ENCODE peak calls at places on chromosomes 3 and 15, in nine cellular contexts. One of them, this sample, is unnamed.

GRCh38 chr3:112407214-112407887 is 74.4 kb downstream of the CD200 start:
- DNase-seq in bronchial epithelial cell: no peak
- DNase-seq in GM12865: peak
- DNase-seq in astrocyte of the spinal cord: no peak
- DNase-seq in CD8-positive, alpha-beta T cell: no peak
- DNase-seq in body of pancreas: peak
- DNase-seq in dorsolateral prefrontal cortex: no peak
- DNase-seq in HCT116: no peak
- DNase-seq in fibroblast of the aortic adventitia: no peak
- DNase-seq in this sample: no peak

GRCh38 chr3:112500621-112501020 is 1.3 kb upstream of the BTLA start:
- DNase-seq in bronchial epithelial cell: no peak
- DNase-seq in GM12865: no peak
- DNase-seq in astrocyte of the spinal cord: no peak
- DNase-seq in CD8-positive, alpha-beta T cell: no peak
- DNase-seq in body of pancreas: no peak
- DNase-seq in dorsolateral prefrontal cortex: no peak
- DNase-seq in HCT116: no peak
- DNase-seq in fibroblast of the aortic adventitia: no peak
- DNase-seq in this sample: no peak

GRCh38 chr3:67357610-67358458 is 296.6 kb downstream of the SUCLG2 start:
- DNase-seq in bronchial epithelial cell: peak
- DNase-seq in GM12865: peak
- DNase-seq in astrocyte of the spinal cord: peak
- DNase-seq in CD8-positive, alpha-beta T cell: no peak
- DNase-seq in body of pancreas: peak
- DNase-seq in dorsolateral prefrontal cortex: no peak
- DNase-seq in HCT116: peak
- DNase-seq in fibroblast of the aortic adventitia: peak
- DNase-seq in this sample: no peak

GRCh38 chr3:113183748-113184661 is 27.4 kb upstream of the BOC start:
- DNase-seq in bronchial epithelial cell: no peak
- DNase-seq in GM12865: no peak
- DNase-seq in astrocyte of the spinal cord: no peak
- DNase-seq in CD8-positive, alpha-beta T cell: no peak
- DNase-seq in body of pancreas: peak
- DNase-seq in dorsolateral prefrontal cortex: no peak
- DNase-seq in HCT116: no peak
- DNase-seq in fibroblast of the aortic adventitia: peak
- DNase-seq in this sample: no peak

GRCh38 chr15:52351206-52351907 is 55.8 kb upstream of the MYO5C start:
- DNase-seq in bronchial epithelial cell: no peak
- DNase-seq in GM12865: no peak
- DNase-seq in astrocyte of the spinal cord: no peak
- DNase-seq in CD8-positive, alpha-beta T cell: no peak
- DNase-seq in body of pancreas: no peak
- DNase-seq in dorsolateral prefrontal cortex: no peak
- DNase-seq in HCT116: no peak
- DNase-seq in fibroblast of the aortic adventitia: peak
- DNase-seq in this sample: no peak

GRCh38 chr3:44077267-44077666 is 164.4 kb upstream of the TOPAZ1 start:
- DNase-seq in bronchial epithelial cell: no peak
- DNase-seq in GM12865: peak
- DNase-seq in astrocyte of the spinal cord: no peak
- DNase-seq in CD8-positive, alpha-beta T cell: no peak
- DNase-seq in body of pancreas: peak
- DNase-seq in dorsolateral prefrontal cortex: no peak
- DNase-seq in HCT116: no peak
- DNase-seq in fibroblast of the aortic adventitia: no peak
- DNase-seq in this sample: no peak

GRCh38 chr15:40914486-40914885 is 14.7 kb upstream of the DLL4 start:
- DNase-seq in bronchial epithelial cell: no peak
- DNase-seq in GM12865: peak
- DNase-seq in astrocyte of the spinal cord: no peak
- DNase-seq in CD8-positive, alpha-beta T cell: no peak
- DNase-seq in body of pancreas: no peak
- DNase-seq in dorsolateral prefrontal cortex: no peak
- DNase-seq in HCT116: no peak
- DNase-seq in fibroblast of the aortic adventitia: no peak
- DNase-seq in this sample: no peak

GRCh38 chr3:46440531-46441294 is 24.0 kb downstream of the LTF start:
- DNase-seq in bronchial epithelial cell: no peak
- DNase-seq in GM12865: peak
- DNase-seq in astrocyte of the spinal cord: no peak
- DNase-seq in CD8-positive, alpha-beta T cell: peak
- DNase-seq in body of pancreas: no peak
- DNase-seq in dorsolateral prefrontal cortex: no peak
- DNase-seq in HCT116: no peak
- DNase-seq in fibroblast of the aortic adventitia: no peak
- DNase-seq in this sample: no peak

GRCh38 chr3:9467451-9467850 is 70.0 kb downstream of the SETD5 start:
- DNase-seq in bronchial epithelial cell: no peak
- DNase-seq in GM12865: no peak
- DNase-seq in astrocyte of the spinal cord: no peak
- DNase-seq in CD8-positive, alpha-beta T cell: no peak
- DNase-seq in body of pancreas: no peak
- DNase-seq in dorsolateral prefrontal cortex: no peak
- DNase-seq in HCT116: no peak
- DNase-seq in fibroblast of the aortic adventitia: no peak
- DNase-seq in this sample: no peak

GRCh38 chr15:71252036-71252898 is 137.0 kb downstream of the THSD4 start:
- DNase-seq in bronchial epithelial cell: peak
- DNase-seq in GM12865: no peak
- DNase-seq in astrocyte of the spinal cord: no peak
- DNase-seq in CD8-positive, alpha-beta T cell: no peak
- DNase-seq in body of pancreas: no peak
- DNase-seq in dorsolateral prefrontal cortex: no peak
- DNase-seq in HCT116: peak
- DNase-seq in fibroblast of the aortic adventitia: peak
- DNase-seq in this sample: no peak

GRCh38 chr15:86558252-86558651 is 478.6 kb downstream of the AGBL1 start:
- DNase-seq in bronchial epithelial cell: no peak
- DNase-seq in GM12865: no peak
- DNase-seq in astrocyte of the spinal cord: no peak
- DNase-seq in CD8-positive, alpha-beta T cell: no peak
- DNase-seq in body of pancreas: no peak
- DNase-seq in dorsolateral prefrontal cortex: no peak
- DNase-seq in HCT116: no peak
- DNase-seq in fibroblast of the aortic adventitia: no peak
- DNase-seq in this sample: no peak

DNA sequence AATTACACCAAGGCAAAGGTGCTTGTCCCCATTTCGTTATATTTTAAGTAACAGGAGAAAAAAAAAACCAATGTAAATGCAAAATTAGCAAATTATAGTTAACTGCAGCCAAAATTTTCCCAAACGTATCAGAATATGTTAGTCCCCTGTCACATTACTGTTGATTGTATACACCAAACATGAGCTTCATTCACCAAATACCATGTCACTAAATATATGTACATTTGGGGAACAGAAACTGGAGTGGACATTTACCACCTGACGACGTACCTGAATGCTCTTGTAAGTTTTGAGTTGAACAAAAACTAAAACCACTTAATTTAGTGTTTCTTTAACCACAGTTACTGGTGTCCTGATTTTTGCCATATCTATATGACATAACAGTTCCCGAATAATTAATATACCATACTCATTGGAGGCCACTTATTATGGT is 3.3 kb upstream of the FOXP1 start:
- DNase-seq in bronchial epithelial cell: no peak
- DNase-seq in GM12865: no peak
- DNase-seq in astrocyte of the spinal cord: no peak
- DNase-seq in CD8-positive, alpha-beta T cell: no peak
- DNase-seq in body of pancreas: no peak
- DNase-seq in dorsolateral prefrontal cortex: no peak
- DNase-seq in HCT116: no peak
- DNase-seq in fibroblast of the aortic adventitia: no peak
- DNase-seq in this sample: no peak
- TF ChIP-seq CTCF in bronchial epithelial cell: no peak
- TF ChIP-seq CTCF in GM12865: no peak
- TF ChIP-seq CTCF in astrocyte of the spinal cord: no peak
- TF ChIP-seq CTCF in CD8-positive, alpha-beta T cell: peak
- TF ChIP-seq CTCF in body of pancreas: no peak
- TF ChIP-seq CTCF in dorsolateral prefrontal cortex: no peak
- TF ChIP-seq CTCF in HCT116: no peak
- TF ChIP-seq CTCF in fibroblast of the aortic adventitia: no peak
- TF ChIP-seq CTCF in this sample: no peak

GRCh38 chr3:60154011-60154410 is 1097.2 kb downstream of the FHIT start:
- DNase-seq in bronchial epithelial cell: no peak
- DNase-seq in GM12865: no peak
- DNase-seq in astrocyte of the spinal cord: no peak
- DNase-seq in CD8-positive, alpha-beta T cell: no peak
- DNase-seq in body of pancreas: no peak
- DNase-seq in dorsolateral prefrontal cortex: no peak
- DNase-seq in HCT116: no peak
- DNase-seq in fibroblast of the aortic adventitia: no peak
- DNase-seq in this sample: no peak

GRCh38 chr3:60149501-60149900 is 1099.7 kb upstream of the CFAP20DC start:
- DNase-seq in bronchial epithelial cell: no peak
- DNase-seq in GM12865: no peak
- DNase-seq in astrocyte of the spinal cord: no peak
- DNase-seq in CD8-positive, alpha-beta T cell: no peak
- DNase-seq in body of pancreas: no peak
- DNase-seq in dorsolateral prefrontal cortex: no peak
- DNase-seq in HCT116: no peak
- DNase-seq in fibroblast of the aortic adventitia: no peak
- DNase-seq in this sample: no peak

GRCh38 chr3:60153221-60153999 is 1097.8 kb downstream of the FHIT start:
- DNase-seq in bronchial epithelial cell: no peak
- DNase-seq in GM12865: no peak
- DNase-seq in astrocyte of the spinal cord: no peak
- DNase-seq in CD8-positive, alpha-beta T cell: no peak
- DNase-seq in body of pancreas: no peak
- DNase-seq in dorsolateral prefrontal cortex: no peak
- DNase-seq in HCT116: no peak
- DNase-seq in fibroblast of the aortic adventitia: no peak
- DNase-seq in this sample: no peak
- TF ChIP-seq CTCF in bronchial epithelial cell: no peak
- TF ChIP-seq CTCF in GM12865: no peak
- TF ChIP-seq CTCF in astrocyte of the spinal cord: no peak
- TF ChIP-seq CTCF in CD8-positive, alpha-beta T cell: no peak
- TF ChIP-seq CTCF in body of pancreas: no peak
- TF ChIP-seq CTCF in dorsolateral prefrontal cortex: no peak
- TF ChIP-seq CTCF in HCT116: no peak
- TF ChIP-seq CTCF in fibroblast of the aortic adventitia: no peak
- TF ChIP-seq CTCF in this sample: no peak

GRCh38 chr3:48501196-48501595 is 2.8 kb downstream of the SHISA5 start:
- DNase-seq in bronchial epithelial cell: no peak
- DNase-seq in GM12865: no peak
- DNase-seq in astrocyte of the spinal cord: no peak
- DNase-seq in CD8-positive, alpha-beta T cell: no peak
- DNase-seq in body of pancreas: no peak
- DNase-seq in dorsolateral prefrontal cortex: no peak
- DNase-seq in HCT116: no peak
- DNase-seq in fibroblast of the aortic adventitia: no peak
- DNase-seq in this sample: no peak
- TF ChIP-seq CTCF in bronchial epithelial cell: no peak
- TF ChIP-seq CTCF in GM12865: no peak
- TF ChIP-seq CTCF in astrocyte of the spinal cord: no peak
- TF ChIP-seq CTCF in CD8-positive, alpha-beta T cell: no peak
- TF ChIP-seq CTCF in body of pancreas: no peak
- TF ChIP-seq CTCF in dorsolateral prefrontal cortex: no peak
- TF ChIP-seq CTCF in HCT116: no peak
- TF ChIP-seq CTCF in fibroblast of the aortic adventitia: no peak
- TF ChIP-seq CTCF in this sample: no peak

GRCh38 chr15:61367953-61368352 is 138.9 kb upstream of the RORA start:
- DNase-seq in bronchial epithelial cell: no peak
- DNase-seq in GM12865: no peak
- DNase-seq in astrocyte of the spinal cord: no peak
- DNase-seq in CD8-positive, alpha-beta T cell: no peak
- DNase-seq in body of pancreas: no peak
- DNase-seq in dorsolateral prefrontal cortex: no peak
- DNase-seq in HCT116: no peak
- DNase-seq in fibroblast of the aortic adventitia: no peak
- DNase-seq in this sample: no peak
- TF ChIP-seq CTCF in bronchial epithelial cell: no peak
- TF ChIP-seq CTCF in GM12865: no peak
- TF ChIP-seq CTCF in astrocyte of the spinal cord: no peak
- TF ChIP-seq CTCF in CD8-positive, alpha-beta T cell: no peak
- TF ChIP-seq CTCF in body of pancreas: no peak
- TF ChIP-seq CTCF in dorsolateral prefrontal cortex: no peak
- TF ChIP-seq CTCF in HCT116: no peak
- TF ChIP-seq CTCF in fibroblast of the aortic adventitia: no peak
- TF ChIP-seq CTCF in this sample: no peak

DNA sequence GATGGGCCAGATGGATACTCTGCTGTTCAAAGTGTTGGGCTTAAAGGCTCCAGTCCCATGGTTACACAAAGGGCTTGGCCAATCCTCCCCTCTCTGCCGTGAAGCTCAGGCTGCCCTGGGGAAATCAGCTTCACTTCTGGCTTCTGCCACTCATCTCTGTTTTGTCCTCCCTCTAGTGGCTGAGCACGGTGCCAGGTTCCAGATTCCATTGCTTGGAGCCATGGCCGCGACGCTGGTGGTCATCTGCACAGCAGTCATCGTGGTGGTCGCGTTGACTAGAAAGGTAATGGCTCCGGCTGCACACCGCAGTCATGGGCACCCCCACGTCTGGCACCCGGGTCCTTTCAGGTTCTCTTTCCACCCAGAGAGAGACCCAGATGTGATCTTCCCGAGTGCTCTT is 5.6 kb downstream of the TIGIT start:
- DNase-seq in bronchial epithelial cell: peak
- DNase-seq in GM12865: peak
- DNase-seq in astrocyte of the spinal cord: no peak
- DNase-seq in CD8-positive, alpha-beta T cell: peak
- DNase-seq in body of pancreas: peak
- DNase-seq in dorsolateral prefrontal cortex: no peak
- DNase-seq in HCT116: peak
- DNase-seq in fibroblast of the aortic adventitia: no peak
- DNase-seq in this sample: no peak
- TF ChIP-seq CTCF in bronchial epithelial cell: peak
- TF ChIP-seq CTCF in GM12865: peak
- TF ChIP-seq CTCF in astrocyte of the spinal cord: peak
- TF ChIP-seq CTCF in CD8-positive, alpha-beta T cell: peak
- TF ChIP-seq CTCF in body of pancreas: peak
- TF ChIP-seq CTCF in dorsolateral prefrontal cortex: peak
- TF ChIP-seq CTCF in HCT116: peak
- TF ChIP-seq CTCF in fibroblast of the aortic adventitia: peak
- TF ChIP-seq CTCF in this sample: no peak